ENCODE peak calls at places on chromosomes 16 and 17, in nine cellular contexts. N is HCEC 1CT, M is AG08395, D is pons, X is cardiac fibroblast, I is cardiac septum, A is left ventricle myocardium inferior, U is Calu3, L is astrocyte of the spinal cord. J is an unnamed sample.

GRCh38 chr16:86322283-86322682 is 188.0 kb upstream of the FOXF1 start:
- DNase-seq in N (no peak), M (no peak), D (no peak), X (no peak), I (no peak), A (no peak), U (no peak), L (no peak), J (no peak)

GRCh38 chr17:35217107-35217506 is 22.9 kb upstream of the SLC35G3 start:
- DNase-seq in N (no peak), M (no peak), D (no peak), X (no peak), I (no peak), A (no peak), U (no peak), L (no peak), J (no peak)

GRCh38 chr16:57061084-57061905 is 31.1 kb upstream of the CPNE2 start:
- DNase-seq in N (no peak), M (peak), D (no peak), X (peak), I (peak), A (peak), U (peak), L (no peak), J (no peak)

GRCh38 chr17:13051876-13052275 is 34.0 kb upstream of the ELAC2 start:
- DNase-seq in N (no peak), M (no peak), D (no peak), X (no peak), I (no peak), A (no peak), U (no peak), L (no peak), J (no peak)

GRCh38 chr17:73365934-73366623 is 54.3 kb upstream of the CDC42EP4 start:
- DNase-seq in N (no peak), M (peak), D (no peak), X (peak), I (no peak), A (peak), U (no peak), L (peak), J (peak)

GRCh38 chr17:33169580-33170285 is 123.4 kb downstream of the ASIC2 start:
- DNase-seq in N (no peak), M (peak), D (no peak), X (peak), I (no peak), A (no peak), U (no peak), L (peak), J (no peak)

GRCh38 chr17:50564916-50565315 is 4.4 kb downstream of the CACNA1G start:
- DNase-seq in N (peak), M (peak), D (no peak), X (peak), I (no peak), A (peak), U (no peak), L (no peak), J (no peak)

GRCh38 chr16:72856797-72857196 is 191.1 kb downstream of the ZFHX3 start:
- DNase-seq in N (peak), M (no peak), D (no peak), X (peak), I (no peak), A (no peak), U (peak), L (no peak), J (peak)

GRCh38 chr17:57911834-57912673 is 43.2 kb downstream of the CUEDC1 start:
- DNase-seq in N (no peak), M (peak), D (peak), X (peak), I (peak), A (peak), U (peak), L (peak), J (no peak)

GRCh38 chr17:1750628-1751027 is 8.0 kb downstream of the SERPINF2 start:
- DNase-seq in N (no peak), M (no peak), D (no peak), X (no peak), I (no peak), A (no peak), U (no peak), L (no peak), J (no peak)

GRCh38 chr17:4135489-4135888 is 7.3 kb downstream of the ZZEF1 start:
- DNase-seq in N (no peak), M (no peak), D (no peak), X (no peak), I (no peak), A (no peak), U (no peak), L (no peak), J (no peak)

GRCh38 chr16:23374721-23375120 is 72.6 kb downstream of the SCNN1B start:
- DNase-seq in N (no peak), M (no peak), D (no peak), X (no peak), I (no peak), A (no peak), U (peak), L (no peak), J (no peak)

GRCh38 chr17:7001562-7001961 is 5.7 kb downstream of the ALOX12 start:
- DNase-seq in N (peak), M (no peak), D (no peak), X (peak), I (no peak), A (no peak), U (peak), L (peak), J (no peak)